ENCODE peak calls at places on chromosomes 4 and X, in nine cellular contexts. One of them, this sample, is unnamed.

GRCh38 chrX:151970661-151971060 is 3.8 kb downstream of the GABRE start:
- DNase-seq in HFFc6: peak; percentile 91
- DNase-seq in anterior cingulate cortex: peak; percentile 1
- DNase-seq in activated CD4-positive, alpha-beta T cell treated with anti-CD3 and anti-CD28 coated beads, Interleukin-2, amount 10 ng/mL, durations not matched to agents 7 days and 5 days: no peak
- DNase-seq in breast epithelium: peak; percentile 54
- DNase-seq in SW 1271: peak; percentile 19
- DNase-seq in stimulated activated CD4-positive, alpha-beta T cell treated with anti-CD3 and anti-CD28 coated beads, Interleukin-12 subunit alpha, Interleukin-12 subunit beta, amount 100 ng/mL, for 24 hours: no peak
- DNase-seq in HCEC 1CT: peak; percentile 86
- DNase-seq in WTC11: no peak
- DNase-seq in this sample: peak; percentile 91

GRCh38 chrX:78754917-78755316 is 7.4 kb downstream of the LPAR4 start:
- DNase-seq in HFFc6: no peak
- DNase-seq in anterior cingulate cortex: no peak
- DNase-seq in activated CD4-positive, alpha-beta T cell treated with anti-CD3 and anti-CD28 coated beads, Interleukin-2, amount 10 ng/mL, durations not matched to agents 7 days and 5 days: no peak
- DNase-seq in breast epithelium: no peak
- DNase-seq in SW 1271: no peak
- DNase-seq in stimulated activated CD4-positive, alpha-beta T cell treated with anti-CD3 and anti-CD28 coated beads, Interleukin-12 subunit alpha, Interleukin-12 subunit beta, amount 100 ng/mL, for 24 hours: no peak
- DNase-seq in HCEC 1CT: no peak
- DNase-seq in WTC11: no peak
- DNase-seq in this sample: no peak

GRCh38 chr4:35835893-35836292 is 408.4 kb downstream of the ARAP2 start:
- DNase-seq in HFFc6: no peak
- DNase-seq in anterior cingulate cortex: no peak
- DNase-seq in activated CD4-positive, alpha-beta T cell treated with anti-CD3 and anti-CD28 coated beads, Interleukin-2, amount 10 ng/mL, durations not matched to agents 7 days and 5 days: no peak
- DNase-seq in breast epithelium: no peak
- DNase-seq in SW 1271: no peak
- DNase-seq in stimulated activated CD4-positive, alpha-beta T cell treated with anti-CD3 and anti-CD28 coated beads, Interleukin-12 subunit alpha, Interleukin-12 subunit beta, amount 100 ng/mL, for 24 hours: no peak
- DNase-seq in HCEC 1CT: no peak
- DNase-seq in WTC11: no peak
- DNase-seq in this sample: no peak

GRCh38 chr4:109094061-109094460 is 208.4 kb downstream of the COL25A1 start:
- DNase-seq in HFFc6: no peak
- DNase-seq in anterior cingulate cortex: no peak
- DNase-seq in activated CD4-positive, alpha-beta T cell treated with anti-CD3 and anti-CD28 coated beads, Interleukin-2, amount 10 ng/mL, durations not matched to agents 7 days and 5 days: no peak
- DNase-seq in breast epithelium: no peak
- DNase-seq in SW 1271: no peak
- DNase-seq in stimulated activated CD4-positive, alpha-beta T cell treated with anti-CD3 and anti-CD28 coated beads, Interleukin-12 subunit alpha, Interleukin-12 subunit beta, amount 100 ng/mL, for 24 hours: no peak
- DNase-seq in HCEC 1CT: no peak
- DNase-seq in WTC11: no peak
- DNase-seq in this sample: no peak

GRCh38 chr4:70772929-70773555 is 51.3 kb downstream of the RUFY3 start:
- DNase-seq in HFFc6: no peak
- DNase-seq in anterior cingulate cortex: no peak
- DNase-seq in activated CD4-positive, alpha-beta T cell treated with anti-CD3 and anti-CD28 coated beads, Interleukin-2, amount 10 ng/mL, durations not matched to agents 7 days and 5 days: no peak
- DNase-seq in breast epithelium: no peak
- DNase-seq in SW 1271: no peak
- DNase-seq in stimulated activated CD4-positive, alpha-beta T cell treated with anti-CD3 and anti-CD28 coated beads, Interleukin-12 subunit alpha, Interleukin-12 subunit beta, amount 100 ng/mL, for 24 hours: no peak
- DNase-seq in HCEC 1CT: no peak
- DNase-seq in WTC11: no peak
- DNase-seq in this sample: no peak

GRCh38 chrX:17035111-17035510 is 88.7 kb downstream of the REPS2 start:
- DNase-seq in HFFc6: no peak
- DNase-seq in anterior cingulate cortex: no peak
- DNase-seq in activated CD4-positive, alpha-beta T cell treated with anti-CD3 and anti-CD28 coated beads, Interleukin-2, amount 10 ng/mL, durations not matched to agents 7 days and 5 days: no peak
- DNase-seq in breast epithelium: no peak
- DNase-seq in SW 1271: no peak
- DNase-seq in stimulated activated CD4-positive, alpha-beta T cell treated with anti-CD3 and anti-CD28 coated beads, Interleukin-12 subunit alpha, Interleukin-12 subunit beta, amount 100 ng/mL, for 24 hours: no peak
- DNase-seq in HCEC 1CT: no peak
- DNase-seq in WTC11: no peak
- DNase-seq in this sample: no peak

GRCh38 chr4:112312610-112313239 is 15.6 kb downstream of the ALPK1 start:
- DNase-seq in HFFc6: no peak
- DNase-seq in anterior cingulate cortex: no peak
- DNase-seq in activated CD4-positive, alpha-beta T cell treated with anti-CD3 and anti-CD28 coated beads, Interleukin-2, amount 10 ng/mL, durations not matched to agents 7 days and 5 days: no peak
- DNase-seq in breast epithelium: no peak
- DNase-seq in SW 1271: no peak
- DNase-seq in stimulated activated CD4-positive, alpha-beta T cell treated with anti-CD3 and anti-CD28 coated beads, Interleukin-12 subunit alpha, Interleukin-12 subunit beta, amount 100 ng/mL, for 24 hours: no peak
- DNase-seq in HCEC 1CT: no peak
- DNase-seq in WTC11: no peak
- DNase-seq in this sample: no peak

GRCh38 chr4:115323106-115323684 is 209.8 kb upstream of the NDST4 start:
- DNase-seq in HFFc6: no peak
- DNase-seq in anterior cingulate cortex: no peak
- DNase-seq in activated CD4-positive, alpha-beta T cell treated with anti-CD3 and anti-CD28 coated beads, Interleukin-2, amount 10 ng/mL, durations not matched to agents 7 days and 5 days: no peak
- DNase-seq in breast epithelium: no peak
- DNase-seq in SW 1271: no peak
- DNase-seq in stimulated activated CD4-positive, alpha-beta T cell treated with anti-CD3 and anti-CD28 coated beads, Interleukin-12 subunit alpha, Interleukin-12 subunit beta, amount 100 ng/mL, for 24 hours: no peak
- DNase-seq in HCEC 1CT: no peak
- DNase-seq in WTC11: no peak
- DNase-seq in this sample: peak; percentile 31

GRCh38 chr4:10163296-10163695 is 46.7 kb upstream of the WDR1 start:
- DNase-seq in HFFc6: no peak
- DNase-seq in anterior cingulate cortex: no peak
- DNase-seq in activated CD4-positive, alpha-beta T cell treated with anti-CD3 and anti-CD28 coated beads, Interleukin-2, amount 10 ng/mL, durations not matched to agents 7 days and 5 days: no peak
- DNase-seq in breast epithelium: no peak
- DNase-seq in SW 1271: no peak
- DNase-seq in stimulated activated CD4-positive, alpha-beta T cell treated with anti-CD3 and anti-CD28 coated beads, Interleukin-12 subunit alpha, Interleukin-12 subunit beta, amount 100 ng/mL, for 24 hours: no peak
- DNase-seq in HCEC 1CT: no peak
- DNase-seq in WTC11: no peak
- DNase-seq in this sample: no peak

GRCh38 chrX:110683925-110684324 is 111.7 kb downstream of the CHRDL1 start:
- DNase-seq in HFFc6: no peak
- DNase-seq in anterior cingulate cortex: no peak
- DNase-seq in activated CD4-positive, alpha-beta T cell treated with anti-CD3 and anti-CD28 coated beads, Interleukin-2, amount 10 ng/mL, durations not matched to agents 7 days and 5 days: no peak
- DNase-seq in breast epithelium: no peak
- DNase-seq in SW 1271: no peak
- DNase-seq in stimulated activated CD4-positive, alpha-beta T cell treated with anti-CD3 and anti-CD28 coated beads, Interleukin-12 subunit alpha, Interleukin-12 subunit beta, amount 100 ng/mL, for 24 hours: no peak
- DNase-seq in HCEC 1CT: no peak
- DNase-seq in WTC11: peak; percentile 9
- DNase-seq in this sample: no peak

GRCh38 chr4:52566136-52567031 is 92.7 kb downstream of the USP46 start:
- DNase-seq in HFFc6: no peak
- DNase-seq in anterior cingulate cortex: no peak
- DNase-seq in activated CD4-positive, alpha-beta T cell treated with anti-CD3 and anti-CD28 coated beads, Interleukin-2, amount 10 ng/mL, durations not matched to agents 7 days and 5 days: no peak
- DNase-seq in breast epithelium: no peak
- DNase-seq in SW 1271: no peak
- DNase-seq in stimulated activated CD4-positive, alpha-beta T cell treated with anti-CD3 and anti-CD28 coated beads, Interleukin-12 subunit alpha, Interleukin-12 subunit beta, amount 100 ng/mL, for 24 hours: no peak
- DNase-seq in HCEC 1CT: peak; percentile 72
- DNase-seq in WTC11: no peak
- DNase-seq in this sample: no peak

GRCh38 chr4:138488527-138488926 is 246.4 kb upstream of the SLC7A11 start:
- DNase-seq in HFFc6: no peak
- DNase-seq in anterior cingulate cortex: no peak
- DNase-seq in activated CD4-positive, alpha-beta T cell treated with anti-CD3 and anti-CD28 coated beads, Interleukin-2, amount 10 ng/mL, durations not matched to agents 7 days and 5 days: no peak
- DNase-seq in breast epithelium: no peak
- DNase-seq in SW 1271: no peak
- DNase-seq in stimulated activated CD4-positive, alpha-beta T cell treated with anti-CD3 and anti-CD28 coated beads, Interleukin-12 subunit alpha, Interleukin-12 subunit beta, amount 100 ng/mL, for 24 hours: no peak
- DNase-seq in HCEC 1CT: no peak
- DNase-seq in WTC11: no peak
- DNase-seq in this sample: no peak

GRCh38 chr4:37685211-37685725 is 908 bp downstream of the RELL1 start:
- DNase-seq in HFFc6: peak; percentile 40
- DNase-seq in anterior cingulate cortex: no peak
- DNase-seq in activated CD4-positive, alpha-beta T cell treated with anti-CD3 and anti-CD28 coated beads, Interleukin-2, amount 10 ng/mL, durations not matched to agents 7 days and 5 days: peak; percentile 76
- DNase-seq in breast epithelium: no peak
- DNase-seq in SW 1271: no peak
- DNase-seq in stimulated activated CD4-positive, alpha-beta T cell treated with anti-CD3 and anti-CD28 coated beads, Interleukin-12 subunit alpha, Interleukin-12 subunit beta, amount 100 ng/mL, for 24 hours: no peak
- DNase-seq in HCEC 1CT: peak; percentile 59
- DNase-seq in WTC11: no peak
- DNase-seq in this sample: peak; percentile 65

GRCh38 chr4:38768968-38769394 is 13.8 kb downstream of the TLR10 start:
- DNase-seq in HFFc6: no peak
- DNase-seq in anterior cingulate cortex: no peak
- DNase-seq in activated CD4-positive, alpha-beta T cell treated with anti-CD3 and anti-CD28 coated beads, Interleukin-2, amount 10 ng/mL, durations not matched to agents 7 days and 5 days: no peak
- DNase-seq in breast epithelium: no peak
- DNase-seq in SW 1271: no peak
- DNase-seq in stimulated activated CD4-positive, alpha-beta T cell treated with anti-CD3 and anti-CD28 coated beads, Interleukin-12 subunit alpha, Interleukin-12 subunit beta, amount 100 ng/mL, for 24 hours: no peak
- DNase-seq in HCEC 1CT: no peak
- DNase-seq in WTC11: no peak
- DNase-seq in this sample: peak; percentile 15

GRCh38 chr4:102263024-102263787 is 82.1 kb downstream of the SLC39A8 start:
- DNase-seq in HFFc6: peak; percentile 51
- DNase-seq in anterior cingulate cortex: no peak
- DNase-seq in activated CD4-positive, alpha-beta T cell treated with anti-CD3 and anti-CD28 coated beads, Interleukin-2, amount 10 ng/mL, durations not matched to agents 7 days and 5 days: peak; percentile 47
- DNase-seq in breast epithelium: no peak
- DNase-seq in SW 1271: no peak
- DNase-seq in stimulated activated CD4-positive, alpha-beta T cell treated with anti-CD3 and anti-CD28 coated beads, Interleukin-12 subunit alpha, Interleukin-12 subunit beta, amount 100 ng/mL, for 24 hours: no peak
- DNase-seq in HCEC 1CT: peak; percentile 32
- DNase-seq in WTC11: no peak
- DNase-seq in this sample: peak; percentile 61

GRCh38 chrX:78104447-78105176 is 564 bp downstream of the PGK1 start:
- DNase-seq in HFFc6: peak; percentile 13
- DNase-seq in anterior cingulate cortex: peak; percentile 23
- DNase-seq in activated CD4-positive, alpha-beta T cell treated with anti-CD3 and anti-CD28 coated beads, Interleukin-2, amount 10 ng/mL, durations not matched to agents 7 days and 5 days: peak; percentile 26
- DNase-seq in breast epithelium: no peak
- DNase-seq in SW 1271: no peak
- DNase-seq in stimulated activated CD4-positive, alpha-beta T cell treated with anti-CD3 and anti-CD28 coated beads, Interleukin-12 subunit alpha, Interleukin-12 subunit beta, amount 100 ng/mL, for 24 hours: no peak
- DNase-seq in HCEC 1CT: peak; percentile 31
- DNase-seq in WTC11: peak; percentile 17
- DNase-seq in this sample: peak; percentile 41

GRCh38 chrX:35711281-35711680 is 86.9 kb upstream of the MAGEB16 start:
- DNase-seq in HFFc6: no peak
- DNase-seq in anterior cingulate cortex: no peak
- DNase-seq in activated CD4-positive, alpha-beta T cell treated with anti-CD3 and anti-CD28 coated beads, Interleukin-2, amount 10 ng/mL, durations not matched to agents 7 days and 5 days: no peak
- DNase-seq in breast epithelium: no peak
- DNase-seq in SW 1271: no peak
- DNase-seq in stimulated activated CD4-positive, alpha-beta T cell treated with anti-CD3 and anti-CD28 coated beads, Interleukin-12 subunit alpha, Interleukin-12 subunit beta, amount 100 ng/mL, for 24 hours: no peak
- DNase-seq in HCEC 1CT: no peak
- DNase-seq in WTC11: no peak
- DNase-seq in this sample: peak; percentile 76

GRCh38 chr4:30757357-30757756 is 37.2 kb downstream of the PCDH7 start:
- DNase-seq in HFFc6: peak; percentile 65
- DNase-seq in anterior cingulate cortex: no peak
- DNase-seq in activated CD4-positive, alpha-beta T cell treated with anti-CD3 and anti-CD28 coated beads, Interleukin-2, amount 10 ng/mL, durations not matched to agents 7 days and 5 days: no peak
- DNase-seq in breast epithelium: no peak
- DNase-seq in SW 1271: peak; percentile 4
- DNase-seq in stimulated activated CD4-positive, alpha-beta T cell treated with anti-CD3 and anti-CD28 coated beads, Interleukin-12 subunit alpha, Interleukin-12 subunit beta, amount 100 ng/mL, for 24 hours: no peak
- DNase-seq in HCEC 1CT: peak; percentile 87
- DNase-seq in WTC11: no peak
- DNase-seq in this sample: peak; percentile 81

GRCh38 chr4:18722748-18723191 is 701.2 kb upstream of the LCORL start:
- DNase-seq in HFFc6: no peak
- DNase-seq in anterior cingulate cortex: no peak
- DNase-seq in activated CD4-positive, alpha-beta T cell treated with anti-CD3 and anti-CD28 coated beads, Interleukin-2, amount 10 ng/mL, durations not matched to agents 7 days and 5 days: no peak
- DNase-seq in breast epithelium: no peak
- DNase-seq in SW 1271: no peak
- DNase-seq in stimulated activated CD4-positive, alpha-beta T cell treated with anti-CD3 and anti-CD28 coated beads, Interleukin-12 subunit alpha, Interleukin-12 subunit beta, amount 100 ng/mL, for 24 hours: no peak
- DNase-seq in HCEC 1CT: no peak
- DNase-seq in WTC11: no peak
- DNase-seq in this sample: no peak

GRCh38 chr4:161428180-161428965 is 735.4 kb downstream of the FSTL5 start:
- DNase-seq in HFFc6: no peak
- DNase-seq in anterior cingulate cortex: no peak
- DNase-seq in activated CD4-positive, alpha-beta T cell treated with anti-CD3 and anti-CD28 coated beads, Interleukin-2, amount 10 ng/mL, durations not matched to agents 7 days and 5 days: no peak
- DNase-seq in breast epithelium: no peak
- DNase-seq in SW 1271: no peak
- DNase-seq in stimulated activated CD4-positive, alpha-beta T cell treated with anti-CD3 and anti-CD28 coated beads, Interleukin-12 subunit alpha, Interleukin-12 subunit beta, amount 100 ng/mL, for 24 hours: no peak
- DNase-seq in HCEC 1CT: no peak
- DNase-seq in WTC11: no peak
- DNase-seq in this sample: no peak

GRCh38 chrX:40420899-40421729 is 159.7 kb upstream of the ATP6AP2 start:
- DNase-seq in HFFc6: no peak
- DNase-seq in anterior cingulate cortex: peak; percentile 53
- DNase-seq in activated CD4-positive, alpha-beta T cell treated with anti-CD3 and anti-CD28 coated beads, Interleukin-2, amount 10 ng/mL, durations not matched to agents 7 days and 5 days: no peak
- DNase-seq in breast epithelium: no peak
- DNase-seq in SW 1271: no peak
- DNase-seq in stimulated activated CD4-positive, alpha-beta T cell treated with anti-CD3 and anti-CD28 coated beads, Interleukin-12 subunit alpha, Interleukin-12 subunit beta, amount 100 ng/mL, for 24 hours: no peak
- DNase-seq in HCEC 1CT: no peak
- DNase-seq in WTC11: no peak
- DNase-seq in this sample: peak; percentile 71

GRCh38 chr4:8215001-8215427 is 15.9 kb downstream of the SH3TC1 start:
- DNase-seq in HFFc6: peak; percentile 50
- DNase-seq in anterior cingulate cortex: no peak
- DNase-seq in activated CD4-positive, alpha-beta T cell treated with anti-CD3 and anti-CD28 coated beads, Interleukin-2, amount 10 ng/mL, durations not matched to agents 7 days and 5 days: no peak
- DNase-seq in breast epithelium: no peak
- DNase-seq in SW 1271: no peak
- DNase-seq in stimulated activated CD4-positive, alpha-beta T cell treated with anti-CD3 and anti-CD28 coated beads, Interleukin-12 subunit alpha, Interleukin-12 subunit beta, amount 100 ng/mL, for 24 hours: no peak
- DNase-seq in HCEC 1CT: peak; percentile 51
- DNase-seq in WTC11: no peak
- DNase-seq in this sample: peak; percentile 46

This sample was measured in astrocyte of the spinal cord.